ENCODE peak calls at places on chromosome 19, in five cellular contexts. One of them, this sample, is unnamed.

GRCh38 chr19:33438016-33438671 is 64.6 kb downstream of the CEBPG start:
- DNase-seq in mammary epithelial cell: no peak
- DNase-seq in stomach: no peak
- DNase-seq in astrocyte: peak
- DNase-seq in body of pancreas: no peak
- DNase-seq in this sample: peak

GRCh38 chr19:49847731-49848696 is 2.9 kb upstream of the PTOV1 start:
- DNase-seq in stomach: no peak
- DNase-seq in body of pancreas: no peak
- DNase-seq in mammary epithelial cell: peak
- DNase-seq in astrocyte: peak
- DNase-seq in this sample: peak

GRCh38 chr19:40612831-40613668 is 11.9 kb downstream of the LTBP4 start:
- DNase-seq in astrocyte: no peak
- DNase-seq in mammary epithelial cell: no peak
- DNase-seq in body of pancreas: no peak
- DNase-seq in stomach: peak
- DNase-seq in this sample: no peak

GRCh38 chr19:38134538-38135149 is 89.4 kb downstream of the DPF1 start:
- DNase-seq in astrocyte: no peak
- DNase-seq in body of pancreas: peak
- DNase-seq in mammary epithelial cell: peak
- DNase-seq in stomach: peak
- DNase-seq in this sample: peak

GRCh38 chr19:54439174-54439851 is 9.7 kb upstream of the LENG8 start:
- DNase-seq in stomach: peak
- DNase-seq in astrocyte: no peak
- DNase-seq in body of pancreas: peak
- DNase-seq in mammary epithelial cell: peak
- DNase-seq in this sample: no peak

GRCh38 chr19:57406516-57407123 is 4.3 kb upstream of the ZNF17 start:
- DNase-seq in stomach: peak
- DNase-seq in body of pancreas: peak
- DNase-seq in astrocyte: no peak
- DNase-seq in mammary epithelial cell: peak
- DNase-seq in this sample: peak

GRCh38 chr19:52590728-52591127 is 20.6 kb downstream of the ZNF701 start:
- DNase-seq in stomach: no peak
- DNase-seq in body of pancreas: no peak
- DNase-seq in mammary epithelial cell: no peak
- DNase-seq in astrocyte: no peak
- DNase-seq in this sample: no peak

GRCh38 chr19:37669336-37669963 is 14.2 kb upstream of the ZFP30 start:
- DNase-seq in body of pancreas: no peak
- DNase-seq in stomach: no peak
- DNase-seq in astrocyte: no peak
- DNase-seq in mammary epithelial cell: no peak
- DNase-seq in this sample: no peak

GRCh38 chr19:2213799-2214198 is 22.3 kb downstream of the PLEKHJ1 start:
- DNase-seq in mammary epithelial cell: no peak
- DNase-seq in body of pancreas: no peak
- DNase-seq in stomach: no peak
- DNase-seq in astrocyte: no peak
- DNase-seq in this sample: no peak

GRCh38 chr19:39237200-39238184 is 7.3 kb downstream of the IFNL3 start:
- DNase-seq in mammary epithelial cell: peak
- DNase-seq in body of pancreas: peak
- DNase-seq in stomach: peak
- DNase-seq in astrocyte: no peak
- DNase-seq in this sample: no peak

GRCh38 chr19:47891923-47892666 is 6.0 kb upstream of the SULT2A1 start:
- DNase-seq in body of pancreas: peak
- DNase-seq in astrocyte: peak
- DNase-seq in mammary epithelial cell: no peak
- DNase-seq in stomach: peak
- DNase-seq in this sample: peak

GRCh38 chr19:40862785-40863184 is 12.5 kb upstream of the CYP2A6 start:
- DNase-seq in stomach: no peak
- DNase-seq in astrocyte: no peak
- DNase-seq in mammary epithelial cell: no peak
- DNase-seq in body of pancreas: no peak
- DNase-seq in this sample: no peak

GRCh38 chr19:2627319-2627829 is 75.1 kb downstream of the GNG7 start:
- DNase-seq in mammary epithelial cell: peak
- DNase-seq in stomach: peak
- DNase-seq in astrocyte: peak
- DNase-seq in body of pancreas: peak
- DNase-seq in this sample: peak

GRCh38 chr19:47663911-47664771 is 49.1 kb upstream of the EHD2 start:
- DNase-seq in stomach: peak
- DNase-seq in mammary epithelial cell: peak
- DNase-seq in astrocyte: peak
- DNase-seq in body of pancreas: peak
- DNase-seq in this sample: peak

GRCh38 chr19:10270180-10270615 is 722 bp upstream of the ICAM1 start:
- DNase-seq in body of pancreas: peak
- DNase-seq in mammary epithelial cell: no peak
- DNase-seq in astrocyte: no peak
- DNase-seq in stomach: peak
- DNase-seq in this sample: no peak

GRCh38 chr19:1811472-1811894 is 593 bp downstream of the ATP8B3 start:
- DNase-seq in astrocyte: peak
- DNase-seq in mammary epithelial cell: peak
- DNase-seq in body of pancreas: peak
- DNase-seq in stomach: peak
- DNase-seq in this sample: peak

GRCh38 chr19:41886761-41887710 is 4.1 kb downstream of the ARHGEF1 start:
- DNase-seq in astrocyte: no peak
- DNase-seq in mammary epithelial cell: peak
- DNase-seq in stomach: no peak
- DNase-seq in body of pancreas: no peak
- DNase-seq in this sample: no peak

GRCh38 chr19:4518345-4519171 is at the start of gene PLIN4:
- DNase-seq in body of pancreas: peak
- DNase-seq in astrocyte: peak
- DNase-seq in stomach: peak
- DNase-seq in mammary epithelial cell: peak
- DNase-seq in this sample: peak

GRCh38 chr19:4300589-4300988 is 1.6 kb downstream of the TMIGD2 start:
- DNase-seq in mammary epithelial cell: no peak
- DNase-seq in astrocyte: no peak
- DNase-seq in body of pancreas: no peak
- DNase-seq in stomach: no peak
- DNase-seq in this sample: no peak

GRCh38 chr19:861756-862528 is 2.5 kb downstream of the CFD start:
- DNase-seq in astrocyte: no peak
- DNase-seq in stomach: no peak
- DNase-seq in body of pancreas: peak
- DNase-seq in mammary epithelial cell: peak
- DNase-seq in this sample: no peak

GRCh38 chr19:29529646-29530548 is 4.1 kb downstream of the VSTM2B start:
- DNase-seq in body of pancreas: no peak
- DNase-seq in stomach: no peak
- DNase-seq in mammary epithelial cell: no peak
- DNase-seq in astrocyte: no peak
- DNase-seq in this sample: no peak

GRCh38 chr19:7376151-7376852 is 27.6 kb downstream of the ARHGEF18 start:
- DNase-seq in stomach: no peak
- DNase-seq in astrocyte: peak
- DNase-seq in mammary epithelial cell: peak
- DNase-seq in body of pancreas: no peak
- DNase-seq in this sample: no peak

GRCh38 chr19:47379398-47379938 is 30.4 kb downstream of the DHX34 start:
- DNase-seq in body of pancreas: no peak
- DNase-seq in mammary epithelial cell: no peak
- DNase-seq in stomach: no peak
- DNase-seq in astrocyte: no peak
- DNase-seq in this sample: no peak

GRCh38 chr19:8036438-8037099 is 16.0 kb upstream of the CCL25 start:
- DNase-seq in body of pancreas: no peak
- DNase-seq in stomach: no peak
- DNase-seq in astrocyte: no peak
- DNase-seq in mammary epithelial cell: no peak
- DNase-seq in this sample: no peak

GRCh38 chr19:10718205-10719196 is 622 bp downstream of the DNM2 start:
- DNase-seq in astrocyte: peak
- DNase-seq in mammary epithelial cell: peak
- DNase-seq in stomach: peak
- DNase-seq in body of pancreas: peak
- DNase-seq in this sample: peak

GRCh38 chr19:887072-887471 is 5.9 kb downstream of the MED16 start:
- DNase-seq in body of pancreas: no peak
- DNase-seq in stomach: no peak
- DNase-seq in mammary epithelial cell: no peak
- DNase-seq in astrocyte: peak
- DNase-seq in this sample: no peak

GRCh38 chr19:28949535-28949934 is 263.4 kb downstream of the UQCRFS1 start:
- DNase-seq in astrocyte: no peak
- DNase-seq in stomach: no peak
- DNase-seq in mammary epithelial cell: no peak
- DNase-seq in body of pancreas: no peak
- DNase-seq in this sample: no peak

GRCh38 chr19:41478875-41479756 is 36.2 kb downstream of the ERICH4 start:
- DNase-seq in stomach: no peak
- DNase-seq in mammary epithelial cell: no peak
- DNase-seq in body of pancreas: no peak
- DNase-seq in astrocyte: no peak
- DNase-seq in this sample: peak

GRCh38 chr19:45705710-45706415 is 13.4 kb downstream of the QPCTL start:
- DNase-seq in body of pancreas: no peak
- DNase-seq in astrocyte: no peak
- DNase-seq in mammary epithelial cell: no peak
- DNase-seq in stomach: no peak
- DNase-seq in this sample: no peak
- TF ChIP-seq CTCF in body of pancreas: no peak
- TF ChIP-seq CTCF in astrocyte: no peak
- TF ChIP-seq CTCF in mammary epithelial cell: no peak
- TF ChIP-seq CTCF in stomach: no peak
- TF ChIP-seq CTCF in this sample: no peak

GRCh38 chr19:55451522-55452380 is 8.7 kb upstream of the SHISA7 start:
- DNase-seq in stomach: no peak
- DNase-seq in body of pancreas: no peak
- DNase-seq in mammary epithelial cell: no peak
- DNase-seq in astrocyte: no peak
- DNase-seq in this sample: no peak
- H3K4me3 ChIP-seq in stomach: peak
- H3K4me3 ChIP-seq in body of pancreas: no peak
- H3K4me3 ChIP-seq in mammary epithelial cell: peak
- H3K4me3 ChIP-seq in astrocyte: no peak
- H3K4me3 ChIP-seq in this sample: no peak

DNA sequence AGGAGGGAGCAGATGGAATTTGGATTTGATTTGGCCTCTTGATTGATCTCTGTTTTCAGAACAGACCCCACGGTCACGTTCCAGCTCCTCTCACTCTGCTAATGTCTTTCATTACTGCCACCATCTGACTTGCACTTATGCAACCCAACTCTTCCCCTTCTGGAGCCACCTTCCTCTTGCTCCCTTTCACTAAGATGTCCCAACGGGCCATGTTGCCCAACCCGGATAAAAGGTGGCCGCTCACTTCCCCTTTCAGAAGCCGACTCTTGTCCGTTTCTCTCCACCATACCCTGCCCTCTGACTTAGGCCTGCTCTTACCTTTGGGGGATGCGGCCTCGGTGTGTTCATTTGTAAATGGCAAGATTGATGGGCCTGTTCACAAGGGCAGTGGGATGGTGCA is 27.4 kb upstream of the CYP4F8 start:
- DNase-seq in astrocyte: no peak
- DNase-seq in body of pancreas: no peak
- DNase-seq in mammary epithelial cell: no peak
- DNase-seq in stomach: peak
- DNase-seq in this sample: no peak
- TF ChIP-seq CTCF in astrocyte: no peak
- TF ChIP-seq CTCF in body of pancreas: no peak
- TF ChIP-seq CTCF in mammary epithelial cell: no peak
- TF ChIP-seq CTCF in stomach: no peak
- TF ChIP-seq CTCF in this sample: no peak

DNA sequence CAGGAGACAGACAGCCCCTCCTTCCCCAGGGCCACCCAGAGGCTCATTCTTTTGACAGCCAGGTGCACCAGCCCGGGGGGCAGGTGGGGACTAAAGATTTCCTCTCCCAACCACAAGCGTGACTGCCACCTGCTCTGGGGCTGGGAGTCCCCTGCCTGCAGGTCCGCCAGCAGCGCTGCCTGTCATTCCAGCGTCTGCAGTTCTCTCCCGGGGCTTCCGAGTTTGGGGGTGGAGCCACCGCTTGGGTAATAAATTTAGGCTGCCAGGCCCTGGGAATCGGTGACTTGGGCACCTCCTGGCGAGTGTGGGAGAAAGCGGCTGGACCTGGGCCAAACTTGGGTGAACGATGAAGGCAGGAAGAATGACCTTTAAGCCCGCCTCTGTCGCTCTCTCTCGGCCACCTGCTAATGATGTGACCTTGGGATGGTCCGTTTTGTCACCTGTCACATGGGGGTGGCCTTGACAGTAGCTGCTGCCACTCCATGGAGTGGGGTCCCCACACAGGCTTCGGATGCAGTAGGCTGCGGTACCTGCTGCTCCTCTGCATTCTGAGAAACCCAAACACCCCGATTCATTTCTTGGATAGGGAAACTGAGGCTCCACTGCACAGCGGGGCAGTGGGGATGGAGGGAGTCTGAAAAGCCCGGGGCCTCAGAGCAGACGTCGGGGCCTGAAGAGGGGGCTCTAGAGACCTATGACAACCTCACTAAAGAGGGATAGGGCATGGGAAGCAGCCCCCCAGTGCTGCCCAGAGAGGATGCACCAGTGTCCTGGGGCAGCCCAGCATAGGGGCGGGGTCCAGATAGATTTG is 12.8 kb downstream of the FUT6 start:
- DNase-seq in stomach: peak
- DNase-seq in mammary epithelial cell: no peak
- DNase-seq in body of pancreas: peak
- DNase-seq in astrocyte: no peak
- DNase-seq in this sample: peak
- H3K4me3 ChIP-seq in stomach: peak
- H3K4me3 ChIP-seq in mammary epithelial cell: no peak
- H3K4me3 ChIP-seq in body of pancreas: no peak
- H3K4me3 ChIP-seq in astrocyte: no peak
- H3K4me3 ChIP-seq in this sample: no peak

DNA sequence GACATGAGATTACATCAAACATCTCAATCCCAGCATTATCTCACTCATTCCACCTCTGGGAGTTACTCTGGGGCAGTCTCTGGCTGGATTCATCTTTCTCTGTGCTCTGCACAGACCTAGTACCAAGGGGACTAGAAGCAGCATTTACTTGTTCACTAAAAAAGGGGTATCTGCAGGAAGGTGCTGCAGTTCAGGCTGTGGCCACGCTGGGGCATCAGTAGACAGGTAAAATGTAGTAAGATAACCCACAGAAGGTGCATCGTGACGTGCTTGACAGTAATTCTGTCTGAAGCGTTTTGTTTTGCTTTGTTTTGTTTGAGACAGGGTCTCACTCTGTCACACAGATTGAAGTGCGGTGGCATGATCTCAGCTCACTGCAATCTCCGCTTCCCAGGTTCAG is 29.3 kb downstream of the ZNF564 start:
- DNase-seq in astrocyte: no peak
- DNase-seq in body of pancreas: no peak
- DNase-seq in stomach: no peak
- DNase-seq in mammary epithelial cell: no peak
- DNase-seq in this sample: no peak
- TF ChIP-seq CTCF in astrocyte: no peak
- TF ChIP-seq CTCF in body of pancreas: no peak
- TF ChIP-seq CTCF in stomach: no peak
- TF ChIP-seq CTCF in mammary epithelial cell: no peak
- TF ChIP-seq CTCF in this sample: peak